ENCODE peak calls at places on chromosomes 5 and 9, in five cellular contexts. One of them, this sample, is unnamed. For H4K20me1, the result is how much of the 10 kb centered on the place peaks cover.

GRCh38 chr5:180007582-180007981 is 64.0 kb downstream of the RNF130 start:
- DNase-seq in fibroblast of lung: no peak
- DNase-seq in HCT116: no peak
- DNase-seq in mammary epithelial cell: no peak
- DNase-seq in PC-3: no peak
- DNase-seq in this sample: no peak

GRCh38 chr5:66821626-66822429 is 225.6 kb downstream of the MAST4 start:
- DNase-seq in PC-3: no peak
- DNase-seq in mammary epithelial cell: peak
- DNase-seq in HCT116: no peak
- DNase-seq in fibroblast of lung: no peak
- DNase-seq in this sample: no peak

GRCh38 chr9:108603141-108603540 is 252.6 kb downstream of the ACTL7B start:
- DNase-seq in PC-3: no peak
- DNase-seq in HCT116: no peak
- DNase-seq in mammary epithelial cell: peak
- DNase-seq in fibroblast of lung: no peak
- DNase-seq in this sample: no peak

GRCh38 chr9:76716270-76716669 is 48.0 kb upstream of the PCA3 start:
- DNase-seq in mammary epithelial cell: no peak
- DNase-seq in fibroblast of lung: peak
- DNase-seq in PC-3: no peak
- DNase-seq in HCT116: no peak
- DNase-seq in this sample: no peak

GRCh38 chr5:17365756-17366155 is 132.3 kb upstream of the TAF11L2 start:
- DNase-seq in mammary epithelial cell: no peak
- DNase-seq in fibroblast of lung: peak
- DNase-seq in HCT116: no peak
- DNase-seq in PC-3: peak
- DNase-seq in this sample: no peak

GRCh38 chr9:34430843-34431437 is 27.4 kb downstream of the FAM219A start:
- DNase-seq in fibroblast of lung: peak
- DNase-seq in HCT116: peak
- DNase-seq in mammary epithelial cell: peak
- DNase-seq in PC-3: peak
- DNase-seq in this sample: peak

GRCh38 chr5:93378073-93378472 is 202.9 kb downstream of the NR2F1-AS1 start:
- DNase-seq in fibroblast of lung: peak
- DNase-seq in mammary epithelial cell: peak
- DNase-seq in HCT116: no peak
- DNase-seq in PC-3: peak
- DNase-seq in this sample: no peak

GRCh38 chr5:75037106-75037505 is 15.3 kb downstream of the GCNT4 start:
- DNase-seq in mammary epithelial cell: peak
- DNase-seq in HCT116: peak
- DNase-seq in fibroblast of lung: peak
- DNase-seq in PC-3: peak
- DNase-seq in this sample: peak

GRCh38 chr9:99431103-99431502 is 209.0 kb downstream of the SEC61B start:
- DNase-seq in mammary epithelial cell: peak
- DNase-seq in fibroblast of lung: peak
- DNase-seq in PC-3: no peak
- DNase-seq in HCT116: no peak
- DNase-seq in this sample: peak

GRCh38 chr5:1725641-1726468 is 73.8 kb downstream of the MRPL36 start:
- DNase-seq in HCT116: no peak
- DNase-seq in fibroblast of lung: no peak
- DNase-seq in mammary epithelial cell: no peak
- DNase-seq in PC-3: no peak
- DNase-seq in this sample: peak

GRCh38 chr5:95809414-95809960 is 13.0 kb downstream of the GLRX start:
- DNase-seq in mammary epithelial cell: no peak
- DNase-seq in fibroblast of lung: peak
- DNase-seq in HCT116: no peak
- DNase-seq in PC-3: peak
- DNase-seq in this sample: no peak

GRCh38 chr5:37165761-37166160 is 83.4 kb downstream of the CPLANE1 start:
- DNase-seq in fibroblast of lung: no peak
- DNase-seq in mammary epithelial cell: no peak
- DNase-seq in HCT116: no peak
- DNase-seq in PC-3: no peak
- DNase-seq in this sample: no peak

GRCh38 chr5:163794993-163795392 is 289.6 kb downstream of the MAT2B start:
- DNase-seq in fibroblast of lung: no peak
- DNase-seq in mammary epithelial cell: no peak
- DNase-seq in HCT116: no peak
- DNase-seq in PC-3: no peak
- DNase-seq in this sample: no peak

GRCh38 chr5:14450055-14450524 is 131.5 kb upstream of the OTULINL start:
- DNase-seq in mammary epithelial cell: no peak
- DNase-seq in fibroblast of lung: peak
- DNase-seq in HCT116: no peak
- DNase-seq in PC-3: no peak
- DNase-seq in this sample: no peak

GRCh38 chr9:137188490-137189296 is at the start of the genes ANAPC2 and SSNA1:
- DNase-seq in mammary epithelial cell: peak
- DNase-seq in PC-3: peak
- DNase-seq in fibroblast of lung: peak
- DNase-seq in HCT116: peak
- DNase-seq in this sample: peak

GRCh38 chr5:59390074-59390659 is 503.4 kb downstream of the PDE4D start:
- DNase-seq in fibroblast of lung: peak
- DNase-seq in mammary epithelial cell: no peak
- DNase-seq in PC-3: no peak
- DNase-seq in HCT116: no peak
- DNase-seq in this sample: peak

GRCh38 chr5:14134086-14134485 is 9.1 kb upstream of the TRIO start:
- DNase-seq in PC-3: no peak
- DNase-seq in fibroblast of lung: no peak
- DNase-seq in mammary epithelial cell: no peak
- DNase-seq in HCT116: no peak
- DNase-seq in this sample: no peak

GRCh38 chr5:29822499-29822898 is 1371.0 kb upstream of the CDH6 start:
- DNase-seq in HCT116: no peak
- DNase-seq in mammary epithelial cell: no peak
- DNase-seq in PC-3: no peak
- DNase-seq in fibroblast of lung: no peak
- DNase-seq in this sample: no peak

GRCh38 chr5:77784735-77785134 is 8.6 kb upstream of the TBCA start:
- DNase-seq in mammary epithelial cell: no peak
- DNase-seq in PC-3: no peak
- DNase-seq in HCT116: no peak
- DNase-seq in fibroblast of lung: no peak
- DNase-seq in this sample: no peak

GRCh38 chr5:60568646-60569045 is 131.3 kb downstream of the DEPDC1B start:
- DNase-seq in PC-3: no peak
- DNase-seq in mammary epithelial cell: no peak
- DNase-seq in fibroblast of lung: no peak
- DNase-seq in HCT116: no peak
- DNase-seq in this sample: no peak
- H4K20me1 ChIP-seq in PC-3: under half
- H4K20me1 ChIP-seq in mammary epithelial cell: under half
- H4K20me1 ChIP-seq in fibroblast of lung: under half
- H4K20me1 ChIP-seq in HCT116: under half
- H4K20me1 ChIP-seq in this sample: under half

GRCh38 chr9:35563791-35564197 is 41.3 kb upstream of the TESK1 start:
- DNase-seq in mammary epithelial cell: no peak
- DNase-seq in PC-3: no peak
- DNase-seq in HCT116: no peak
- DNase-seq in fibroblast of lung: no peak
- DNase-seq in this sample: peak

GRCh38 chr9:35560625-35561337 is 44.3 kb upstream of the TESK1 start:
- DNase-seq in HCT116: no peak
- DNase-seq in fibroblast of lung: no peak
- DNase-seq in PC-3: no peak
- DNase-seq in mammary epithelial cell: no peak
- DNase-seq in this sample: peak

GRCh38 chr9:35564658-35565061 is 40.4 kb upstream of the TESK1 start:
- DNase-seq in PC-3: no peak
- DNase-seq in fibroblast of lung: no peak
- DNase-seq in HCT116: no peak
- DNase-seq in mammary epithelial cell: no peak
- DNase-seq in this sample: no peak

GRCh38 chr9:35561468-35562261 is 43.4 kb upstream of the TESK1 start:
- DNase-seq in PC-3: no peak
- DNase-seq in mammary epithelial cell: no peak
- DNase-seq in HCT116: no peak
- DNase-seq in fibroblast of lung: no peak
- DNase-seq in this sample: peak

DNA sequence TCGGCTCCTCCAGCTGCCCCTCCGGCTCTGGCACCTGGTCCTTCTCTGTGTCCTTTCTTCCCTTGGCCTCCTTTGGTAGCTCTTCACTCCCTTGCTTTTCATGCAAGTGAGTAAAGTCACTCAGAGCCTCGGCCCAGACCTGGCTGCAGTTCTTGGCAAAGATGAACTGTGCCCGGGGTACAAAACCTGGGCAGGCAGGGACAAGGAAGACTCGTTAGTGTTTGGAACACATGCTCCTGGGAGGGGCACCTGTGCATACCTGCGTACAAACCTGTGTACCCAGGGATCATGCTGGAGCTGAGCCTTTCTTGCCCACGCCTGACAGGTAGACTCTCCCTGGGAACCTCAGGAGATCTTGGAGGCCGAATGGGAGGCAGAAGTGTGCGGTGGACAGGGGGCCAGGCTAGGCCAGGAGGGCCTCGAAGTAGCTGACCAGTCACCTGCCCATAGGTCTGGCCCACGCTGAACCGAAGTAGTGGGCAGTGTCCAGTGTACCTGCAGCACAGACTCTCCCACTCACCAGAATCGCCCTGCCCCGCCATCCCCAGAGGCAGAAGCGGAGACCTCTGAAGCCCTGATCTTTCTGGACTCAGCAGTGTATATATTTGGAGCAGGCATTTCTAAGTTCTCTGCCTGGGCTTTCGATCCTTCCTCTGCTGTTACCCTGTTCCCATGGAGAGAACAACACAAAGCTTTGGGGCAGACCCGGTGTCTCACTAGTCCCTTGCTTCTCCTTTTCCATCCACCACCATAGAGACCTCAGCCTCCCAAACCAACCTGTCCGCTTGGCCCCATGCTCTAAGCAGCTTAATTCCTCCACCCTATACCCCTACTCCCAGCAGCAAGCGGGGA is 41.9 kb upstream of the TESK1 start:
- DNase-seq in PC-3: no peak
- DNase-seq in fibroblast of lung: no peak
- DNase-seq in HCT116: no peak
- DNase-seq in mammary epithelial cell: no peak
- DNase-seq in this sample: peak
- H3K27ac ChIP-seq in PC-3: no peak
- H3K27ac ChIP-seq in fibroblast of lung: no peak
- H3K27ac ChIP-seq in HCT116: no peak
- H3K27ac ChIP-seq in mammary epithelial cell: no peak
- H3K27ac ChIP-seq in this sample: peak

GRCh38 chr5:43646997-43647396 is 44.0 kb downstream of the NNT start:
- DNase-seq in mammary epithelial cell: no peak
- DNase-seq in PC-3: no peak
- DNase-seq in HCT116: no peak
- DNase-seq in fibroblast of lung: no peak
- DNase-seq in this sample: peak
- TF ChIP-seq CTCF in mammary epithelial cell: peak
- TF ChIP-seq CTCF in PC-3: peak
- TF ChIP-seq CTCF in HCT116: peak
- TF ChIP-seq CTCF in fibroblast of lung: no peak
- TF ChIP-seq CTCF in this sample: peak

DNA sequence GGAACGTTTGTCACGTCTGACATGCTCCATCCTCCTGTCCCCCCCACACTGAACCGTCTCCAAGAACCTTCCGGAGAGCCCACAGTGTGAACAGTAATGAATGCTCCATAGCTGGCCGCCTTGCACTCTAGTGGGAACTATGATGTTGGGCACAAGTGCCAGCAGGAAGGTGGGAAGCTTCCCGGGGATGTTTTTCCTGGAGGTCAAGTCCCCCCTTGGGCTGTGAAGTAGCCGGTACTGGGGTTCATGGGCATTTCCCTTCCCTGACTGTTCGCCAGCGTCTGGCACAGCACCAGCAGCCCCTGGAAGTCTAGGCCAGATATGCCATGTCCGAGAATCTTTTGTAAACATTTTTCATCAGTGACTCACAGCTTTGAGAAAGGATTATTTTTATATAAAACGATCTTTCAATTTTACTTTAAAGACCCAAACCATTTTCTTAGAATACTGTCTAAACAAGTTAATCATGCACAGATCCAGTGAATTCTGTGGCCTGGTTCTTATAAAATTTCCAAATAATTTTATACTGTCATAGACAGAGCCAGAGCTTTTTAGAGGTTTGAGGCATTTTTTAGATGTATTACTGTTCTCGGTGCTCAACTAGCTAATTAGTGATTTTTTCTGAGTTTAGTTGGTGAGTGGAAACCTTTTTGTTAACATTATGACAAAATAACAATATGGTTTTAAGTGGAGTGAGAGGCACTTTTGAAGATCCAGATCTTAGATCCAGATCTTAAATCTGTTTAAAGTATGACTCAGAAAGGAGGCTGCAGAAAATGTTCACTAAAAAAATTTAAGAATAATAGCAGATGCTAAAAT is 11.6 kb downstream of the ABL1 start:
- DNase-seq in mammary epithelial cell: peak
- DNase-seq in fibroblast of lung: peak
- DNase-seq in HCT116: no peak
- DNase-seq in PC-3: peak
- DNase-seq in this sample: peak
- H4K20me1 ChIP-seq in mammary epithelial cell: under half
- H4K20me1 ChIP-seq in fibroblast of lung: under half
- H4K20me1 ChIP-seq in HCT116: under half
- H4K20me1 ChIP-seq in PC-3: under half
- H4K20me1 ChIP-seq in this sample: under half

DNA sequence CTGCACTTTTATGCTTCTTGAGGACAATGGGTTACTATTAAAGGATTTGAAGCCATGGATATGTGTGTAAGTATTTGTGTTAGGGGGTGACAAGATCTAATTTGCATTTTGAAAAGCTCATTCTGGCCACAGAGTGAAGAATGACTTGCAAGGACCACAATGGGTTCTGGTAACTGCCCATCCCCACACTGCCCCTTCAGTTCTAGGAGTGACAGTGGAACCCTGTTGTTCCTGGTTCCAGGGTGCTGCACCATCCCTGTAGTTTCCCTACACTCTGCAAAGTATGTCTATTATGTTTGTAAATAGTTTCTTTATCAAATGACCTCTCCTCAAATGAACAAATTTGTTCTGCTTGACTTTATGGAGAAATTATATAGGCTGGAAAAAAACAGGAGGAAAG is 9.7 kb upstream of the SPRY4 start:
- DNase-seq in fibroblast of lung: no peak
- DNase-seq in PC-3: no peak
- DNase-seq in mammary epithelial cell: no peak
- DNase-seq in HCT116: no peak
- DNase-seq in this sample: no peak
- H3K27ac ChIP-seq in fibroblast of lung: no peak
- H3K27ac ChIP-seq in PC-3: no peak
- H3K27ac ChIP-seq in mammary epithelial cell: no peak
- H3K27ac ChIP-seq in HCT116: no peak
- H3K27ac ChIP-seq in this sample: no peak

GRCh38 chr9:119360237-119360636 is 9.0 kb downstream of the BRINP1 start:
- DNase-seq in HCT116: no peak
- DNase-seq in PC-3: no peak
- DNase-seq in mammary epithelial cell: no peak
- DNase-seq in fibroblast of lung: no peak
- DNase-seq in this sample: no peak

GRCh38 chr9:119357697-119358096 is 11.5 kb downstream of the BRINP1 start:
- DNase-seq in PC-3: no peak
- DNase-seq in mammary epithelial cell: no peak
- DNase-seq in fibroblast of lung: no peak
- DNase-seq in HCT116: no peak
- DNase-seq in this sample: no peak
- TF ChIP-seq CTCF in PC-3: no peak
- TF ChIP-seq CTCF in mammary epithelial cell: no peak
- TF ChIP-seq CTCF in fibroblast of lung: no peak
- TF ChIP-seq CTCF in HCT116: no peak
- TF ChIP-seq CTCF in this sample: no peak